ENCODE peak calls at places on chromosomes 1 and 21, in five cellular contexts. M, K, C, I and P are unnamed samples.

GRCh38 chr21:27693376-27693775 is 726.5 kb upstream of the ADAMTS5 start:
- DNase-seq in M (no peak), K (no peak), C (no peak), I (no peak), P (no peak)

GRCh38 chr21:30146558-30147282 is 19.9 kb downstream of the CLDN17 start:
- DNase-seq in M (no peak), K (no peak), C (no peak), I (no peak), P (no peak)

GRCh38 chr21:39529026-39529425 is 77.3 kb downstream of the SH3BGR start:
- DNase-seq in M (no peak), K (no peak), C (no peak), I (no peak), P (no peak)

GRCh38 chr21:38913120-38913975 is 107.6 kb downstream of the ETS2 start:
- DNase-seq in M (peak; percentile 72), K (peak; percentile 84), C (peak; percentile 91), I (no peak), P (peak; percentile 87)

GRCh38 chr1:55478742-55479141 is 263.6 kb upstream of the USP24 start:
- DNase-seq in M (no peak), K (no peak), C (no peak), I (no peak), P (no peak)

GRCh38 chr1:58829861-58830260 is 46.0 kb upstream of the JUN start:
- DNase-seq in M (no peak), K (no peak), C (no peak), I (no peak), P (no peak)

GRCh38 chr1:205954819-205955404 is 11.7 kb upstream of the SLC26A9 start:
- DNase-seq in M (no peak), K (no peak), C (no peak), I (no peak), P (no peak)

GRCh38 chr1:54014009-54014629 is 3.9 kb downstream of the LDLRAD1 start:
- DNase-seq in M (no peak), K (no peak), C (no peak), I (peak; percentile 43), P (no peak)

GRCh38 chr1:55088413-55088812 is 49.1 kb downstream of the PCSK9 start:
- DNase-seq in M (no peak), K (no peak), C (no peak), I (no peak), P (no peak)

GRCh38 chr1:159207774-159208459 is 3.2 kb downstream of the ACKR1 start:
- DNase-seq in M (no peak), K (no peak), C (no peak), I (no peak), P (no peak)

GRCh38 chr1:68346192-68346808 is 103.5 kb downstream of the RPE65 start:
- DNase-seq in M (no peak), K (no peak), C (no peak), I (no peak), P (no peak)

GRCh38 chr1:84603223-84603622 is 29.0 kb upstream of the CTBS start:
- DNase-seq in M (no peak), K (no peak), C (no peak), I (no peak), P (no peak)

GRCh38 chr1:228445867-228446584 is 29.4 kb upstream of the TRIM17 start:
- DNase-seq in M (peak; percentile 42), K (no peak), C (no peak), I (peak; percentile 57), P (peak; percentile 20)

GRCh38 chr1:37901191-37901892 is 42.0 kb upstream of the MTF1 start:
- DNase-seq in M (no peak), K (no peak), C (no peak), I (no peak), P (no peak)

GRCh38 chr1:60573121-60573520 is 499.6 kb upstream of the C1orf87 start:
- DNase-seq in M (no peak), K (no peak), C (no peak), I (no peak), P (no peak)

GRCh38 chr1:154221815-154222081 is 993 bp downstream of the UBAP2L start:
- DNase-seq in M (no peak), K (no peak), C (no peak), I (no peak), P (no peak)

GRCh38 chr1:78607334-78607927 is 12.8 kb upstream of the IFI44L start:
- DNase-seq in M (no peak), K (no peak), C (no peak), I (no peak), P (no peak)

GRCh38 chr1:52210044-52210443 is 68.2 kb downstream of the ZFYVE9 start:
- DNase-seq in M (no peak), K (no peak), C (no peak), I (no peak), P (no peak)

GRCh38 chr1:231619257-231619634 is 7.3 kb upstream of the DISC1 start:
- DNase-seq in M (no peak), K (no peak), C (no peak), I (no peak), P (no peak)

GRCh38 chr1:109668123-109668800 is 405 bp downstream of the GSTM2 start:
- DNase-seq in M (no peak), K (peak; percentile 26), C (no peak), I (no peak), P (no peak)

GRCh38 chr1:202162418-202163280 is 2.2 kb upstream of the PTPN7 start:
- DNase-seq in M (no peak), K (no peak), C (no peak), I (no peak), P (no peak)

GRCh38 chr1:158149175-158149574 is 31.5 kb upstream of the CD1D start:
- DNase-seq in M (peak; percentile 35), K (no peak), C (peak; percentile 67), I (no peak), P (no peak)

GRCh38 chr1:17845583-17845982 is 90.5 kb downstream of the ACTL8 start:
- DNase-seq in M (no peak), K (no peak), C (no peak), I (no peak), P (no peak)

GRCh38 chr1:17851075-17851474 is 95.9 kb downstream of the ACTL8 start:
- DNase-seq in M (no peak), K (no peak), C (no peak), I (no peak), P (no peak)

GRCh38 chr1:17853241-17853640 is 98.1 kb downstream of the ACTL8 start:
- DNase-seq in M (no peak), K (no peak), C (no peak), I (no peak), P (no peak)

GRCh38 chr1:17852383-17852782 is 97.2 kb downstream of the ACTL8 start:
- DNase-seq in M (no peak), K (peak; percentile 56), C (no peak), I (no peak), P (no peak)

DNA sequence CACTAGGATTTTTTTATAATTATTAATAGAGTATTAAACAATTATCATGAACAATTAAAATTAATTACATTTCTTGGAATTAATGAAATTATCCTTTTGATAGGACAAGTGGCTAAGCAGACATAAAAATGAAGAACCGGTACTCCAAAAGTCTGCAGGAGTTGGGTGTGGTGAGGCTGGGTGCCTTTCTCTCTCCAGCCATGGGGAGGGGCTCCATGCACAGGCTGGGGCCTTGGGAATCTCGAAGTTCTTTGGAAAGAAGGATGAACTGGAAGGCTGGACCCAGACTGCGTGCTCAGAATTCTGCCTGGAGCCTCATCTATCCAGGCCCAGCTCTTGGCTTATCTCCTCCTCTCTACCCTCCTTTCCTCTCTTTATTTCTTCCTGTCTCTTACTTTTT is 94.1 kb downstream of the ACTL8 start:
- DNase-seq in M (no peak), K (no peak), C (no peak), I (no peak), P (no peak)
- TF ChIP-seq CTCF in M (no peak), K (no peak), C (no peak), I (no peak), P (no peak)

GRCh38 chr1:175478203-175478602 is 265.2 kb downstream of the TNR start:
- DNase-seq in M (no peak), K (no peak), C (no peak), I (no peak), P (no peak)
- H3K27ac ChIP-seq in M (no peak overlapping the region), K (no peak overlapping the region), C (no peak overlapping the region), I (no peak overlapping the region), P (no peak overlapping the region)

GRCh38 chr1:4032571-4032970 is 132.5 kb upstream of the C1orf174 start:
- DNase-seq in M (no peak), K (no peak), C (no peak), I (no peak), P (no peak)
- H3K27me3 ChIP-seq in M (peaks cover 43% of the 10 kb centered on the region), K (peaks cover 2% of the 10 kb centered on the region), C (no peaks in the 10 kb centered on the region), I (no peaks in the 10 kb centered on the region), P (no peaks in the 10 kb centered on the region)

GRCh38 chr1:64663654-64664053 is 81.2 kb upstream of the RAVER2 start:
- DNase-seq in M (no peak), K (no peak), C (no peak), I (no peak), P (no peak)
- TF ChIP-seq CTCF in M (no peak), K (no peak), C (no peak), I (no peak), P (no peak)